ENCODE peak calls at places on chromosomes 12 and 14, in eight cellular contexts. T is fibroblast of pulmonary artery, A is hepatocyte, Q is kidney tubule cell, J is activated gamma-delta T cell treated with Interleukin-2 at 50 U/mL for 16 hours, Y is OCI-LY7, Z is posterior vena cava, G is Karpas-422. V is an unnamed sample.

GRCh38 chr12:86193931-86194330 is 62.3 kb downstream of the MGAT4C start:
- DNase-seq in T (peak), A (no peak), Q (peak), J (no peak), Y (no peak), Z (no peak), G (no peak), V (no peak)

GRCh38 chr14:34275038-34275437 is 187.0 kb downstream of the SPTSSA start:
- DNase-seq in T (no peak), A (no peak), Q (no peak), J (no peak), Y (no peak), Z (no peak), G (no peak), V (no peak)

GRCh38 chr12:52912711-52913423 is 8.0 kb upstream of the KRT8 start:
- DNase-seq in T (no peak), A (peak), Q (no peak), J (no peak), Y (no peak), Z (no peak), G (no peak), V (no peak)

GRCh38 chr12:68768431-68768934 is 22.5 kb downstream of the SLC35E3 start:
- DNase-seq in T (no peak), A (no peak), Q (no peak), J (no peak), Y (no peak), Z (no peak), G (no peak), V (no peak)

GRCh38 chr12:27973487-27973890 is 956 bp upstream of the PTHLH start:
- DNase-seq in T (no peak), A (no peak), Q (no peak), J (no peak), Y (no peak), Z (no peak), G (no peak), V (no peak)

GRCh38 chr12:112380663-112381420 is 1.4 kb downstream of the HECTD4 start:
- DNase-seq in T (no peak), A (peak), Q (peak), J (no peak), Y (peak), Z (no peak), G (peak), V (no peak)

GRCh38 chr12:116456683-116457082 is 102.5 kb upstream of the MAP1LC3B2 start:
- DNase-seq in T (peak), A (no peak), Q (no peak), J (no peak), Y (no peak), Z (peak), G (no peak), V (no peak)

GRCh38 chr14:56219666-56220413 is 101.6 kb downstream of the PELI2 start:
- DNase-seq in T (peak), A (no peak), Q (no peak), J (no peak), Y (no peak), Z (no peak), G (no peak), V (no peak)

GRCh38 chr12:124928095-124928911 is 13.9 kb upstream of the UBC start:
- DNase-seq in T (peak), A (no peak), Q (peak), J (no peak), Y (no peak), Z (peak), G (peak), V (peak)

GRCh38 chr12:88923631-88924030 is 343.4 kb upstream of the KITLG start:
- DNase-seq in T (no peak), A (no peak), Q (no peak), J (no peak), Y (no peak), Z (no peak), G (no peak), V (no peak)

GRCh38 chr12:21813125-21813524 is 38.6 kb upstream of the KCNJ8 start:
- DNase-seq in T (no peak), A (no peak), Q (no peak), J (no peak), Y (no peak), Z (no peak), G (no peak), V (no peak)

GRCh38 chr12:27551172-27551840 is 27.3 kb downstream of the PPFIBP1 start:
- DNase-seq in T (no peak), A (no peak), Q (no peak), J (no peak), Y (no peak), Z (no peak), G (no peak), V (no peak)

V was measured in sciatic nerve.